ENCODE peak calls at places on chromosomes 16 and 17, in four cellular contexts. Z is lower leg skin, D is type B pancreatic cell, X is aorta. J is an unnamed sample.

GRCh38 chr16:55832788-55833583 is at the start of gene CES1:
- DNase-seq in X (peak), Z (peak), D (no peak), J (peak)

GRCh38 chr17:2212328-2212981 is 91.1 kb downstream of the SMG6 start:
- DNase-seq in D (no peak), Z (peak), X (peak), J (no peak)

GRCh38 chr17:28053044-28053670 is 10.7 kb downstream of the NLK start:
- DNase-seq in Z (no peak), X (no peak), D (no peak), J (no peak)

GRCh38 chr16:56691885-56692284 is 9.6 kb downstream of the MT1X start:
- DNase-seq in X (no peak), Z (peak), D (no peak), J (no peak)

GRCh38 chr16:70638814-70639792 is 7.3 kb upstream of the IL34 start:
- DNase-seq in X (no peak), D (peak), Z (no peak), J (no peak)

GRCh38 chr17:72365857-72366415 is 245.1 kb downstream of the SOX9 start:
- DNase-seq in D (no peak), X (no peak), Z (no peak), J (no peak)

GRCh38 chr17:83058478-83059167 is 20.8 kb upstream of the METRNL start:
- DNase-seq in Z (no peak), D (peak), X (no peak), J (no peak)

GRCh38 chr17:42754782-42755181 is 6.2 kb upstream of the RAMP2 start:
- DNase-seq in D (no peak), Z (peak), X (peak), J (no peak)

GRCh38 chr17:72822358-72823023 is 270.0 kb downstream of the SLC39A11 start:
- DNase-seq in X (no peak), D (no peak), Z (no peak), J (no peak)

GRCh38 chr16:55668337-55669281 is 12.8 kb downstream of the SLC6A2 start:
- DNase-seq in D (no peak), X (no peak), Z (peak), J (no peak)

GRCh38 chr17:80892900-80893603 is 98.6 kb upstream of the CHMP6 start:
- DNase-seq in X (peak), D (no peak), Z (peak), J (no peak)

GRCh38 chr17:48259710-48260291 is 152.2 kb downstream of the SNX11 start:
- DNase-seq in Z (no peak), D (no peak), X (no peak), J (no peak)

GRCh38 chr17:56108811-56109284 is 44.4 kb upstream of the ANKFN1 start:
- DNase-seq in Z (no peak), D (no peak), X (no peak), J (no peak)

GRCh38 chr17:70407501-70407900 is 238.2 kb downstream of the KCNJ2 start:
- DNase-seq in Z (no peak), X (no peak), D (no peak), J (no peak)

GRCh38 chr16:85697441-85697840 is 8.7 kb upstream of the GINS2 start:
- DNase-seq in X (no peak), D (no peak), Z (no peak), J (no peak)

GRCh38 chr16:87185313-87185712 is 131.9 kb downstream of the C16orf95 start:
- DNase-seq in Z (no peak), D (no peak), X (no peak), J (no peak)

GRCh38 chr17:2244545-2245525 is 58.8 kb downstream of the SMG6 start:
- DNase-seq in X (peak), D (peak), Z (peak), J (peak)

GRCh38 chr17:65557349-65558310 is 3.8 kb downstream of the AXIN2 start:
- DNase-seq in D (no peak), X (no peak), Z (no peak), J (no peak)

GRCh38 chr17:73380439-73381106 is 68.8 kb upstream of the CDC42EP4 start:
- DNase-seq in D (no peak), X (no peak), Z (no peak), J (no peak)

GRCh38 chr16:3242709-3243108 is 7.8 kb upstream of the ZNF200 start:
- DNase-seq in D (no peak), X (no peak), Z (no peak), J (no peak)

GRCh38 chr16:68590201-68590994 is 51.3 kb downstream of the ZFP90 start:
- DNase-seq in Z (no peak), D (peak), X (peak), J (no peak)

GRCh38 chr17:10613775-10614513 is 43.2 kb downstream of the MYH3 start:
- DNase-seq in D (no peak), X (no peak), Z (no peak), J (no peak)

GRCh38 chr17:60155427-60155814 is 5.6 kb downstream of the CA4 start:
- DNase-seq in X (no peak), D (no peak), Z (no peak), J (no peak)

GRCh38 chr16:88561485-88562369 is 8.5 kb upstream of the ZC3H18 start:
- DNase-seq in D (no peak), X (no peak), Z (no peak), J (no peak)

GRCh38 chr16:81511371-81511770 is 66.8 kb downstream of the CMIP start:
- DNase-seq in X (peak), D (no peak), Z (no peak), J (no peak)

GRCh38 chr17:82961366-82962162 is 117.8 kb upstream of the METRNL start:
- DNase-seq in Z (no peak), X (no peak), D (peak), J (no peak)

GRCh38 chr17:20924306-20924705 is 118.5 kb downstream of the USP22 start:
- DNase-seq in X (no peak), D (no peak), Z (no peak), J (no peak)

GRCh38 chr16:81633147-81633619 is 145.9 kb upstream of the PLCG2 start:
- DNase-seq in X (no peak), D (no peak), Z (no peak), J (no peak)

GRCh38 chr16:23324727-23325126 is 22.6 kb downstream of the SCNN1B start:
- DNase-seq in X (no peak), Z (no peak), D (no peak), J (no peak)

GRCh38 chr16:67857547-67858233 is 10.2 kb upstream of the CENPT start:
- DNase-seq in D (no peak), X (peak), Z (peak), J (no peak)

GRCh38 chr16:54073356-54073755 is 213.2 kb downstream of the IRX3 start:
- DNase-seq in Z (no peak), X (no peak), D (no peak), J (no peak)

GRCh38 chr16:77739493-77739892 is 17.2 kb downstream of the NUDT7 start:
- DNase-seq in D (no peak), X (no peak), Z (no peak), J (no peak)

J was measured in esophagus muscularis mucosa.